ENCODE peak calls at places on chromosomes 11 and 22, in four cellular contexts. S, J, T and H are unnamed samples.

GRCh38 chr11:87092159-87092558 is 54.4 kb downstream of the TMEM135 start:
- DNase-seq in S (no peak), T (no peak), J (no peak), H (no peak)

GRCh38 chr11:12045914-12046635 is 37.6 kb upstream of the DKK3 start:
- DNase-seq in T (no peak), S (no peak), J (no peak), H (no peak)

GRCh38 chr22:40216041-40216756 is 38.5 kb downstream of the TNRC6B start:
- DNase-seq in J (peak), T (no peak), S (no peak), H (peak)

GRCh38 chr11:57480409-57481137 is 20.2 kb downstream of the RTN4RL2 start:
- DNase-seq in S (no peak), T (peak), J (no peak), H (no peak)

GRCh38 chr11:124934862-124935547 is 842 bp downstream of the HEPACAM start:
- DNase-seq in T (peak), S (no peak), J (no peak), H (no peak)

GRCh38 chr11:65417221-65417701 is 5.3 kb upstream of the NEAT1 start:
- DNase-seq in T (no peak), S (no peak), J (no peak), H (no peak)

GRCh38 chr11:1642288-1643145 is 12.9 kb downstream of the KRTAP5-5 start:
- DNase-seq in T (no peak), S (no peak), J (no peak), H (no peak)

GRCh38 chr11:1750481-1750839 is at the start of gene IFITM10:
- DNase-seq in J (no peak), S (no peak), T (peak), H (no peak)

GRCh38 chr11:1943977-1944376 is 3.2 kb upstream of the MRPL23 start:
- DNase-seq in S (no peak), J (no peak), T (no peak), H (no peak)

GRCh38 chr22:23913306-23913660 is 19.1 kb downstream of the MIF start:
- DNase-seq in J (no peak), S (no peak), T (no peak), H (no peak)

GRCh38 chr11:80317612-80318011 is 876.8 kb upstream of the TENM4 start:
- DNase-seq in J (no peak), S (no peak), T (no peak), H (no peak)

GRCh38 chr11:117525866-117526265 is 198.2 kb downstream of the CEP164 start:
- DNase-seq in S (no peak), J (no peak), T (no peak), H (no peak)

GRCh38 chr11:63680842-63681207 is 475 bp upstream of the RTN3 start:
- DNase-seq in J (no peak), S (no peak), T (peak), H (no peak)

GRCh38 chr11:126186031-126186698 is 25.3 kb downstream of the RPUSD4 start:
- DNase-seq in T (no peak), J (no peak), S (no peak), H (no peak)

GRCh38 chr11:35179466-35180135 is 40.6 kb downstream of the CD44 start:
- DNase-seq in S (no peak), J (no peak), T (no peak), H (no peak)

GRCh38 chr22:27329471-27329870 is 472.1 kb downstream of the MN1 start:
- DNase-seq in S (no peak), T (peak), J (no peak), H (no peak)

GRCh38 chr22:44449061-44449682 is 48.9 kb downstream of the RTL6 start:
- DNase-seq in T (no peak), S (no peak), J (no peak), H (peak)

GRCh38 chr11:23995891-23996290 is 501.0 kb upstream of the LUZP2 start:
- DNase-seq in J (no peak), S (no peak), T (no peak), H (no peak)

GRCh38 chr22:19139974-19140373 is 4.5 kb downstream of the ESS2 start:
- DNase-seq in T (no peak), S (no peak), J (no peak), H (no peak)

GRCh38 chr11:77303328-77303727 is 1.8 kb upstream of the GDPD4 start:
- DNase-seq in J (no peak), S (no peak), T (no peak), H (no peak)

GRCh38 chr22:46044718-46045458 is 67.9 kb upstream of the WNT7B start:
- DNase-seq in T (peak), J (no peak), S (no peak), H (no peak)

GRCh38 chr22:35587447-35587870 is 29.7 kb downstream of the MB start:
- DNase-seq in T (no peak), J (no peak), S (no peak), H (no peak)

GRCh38 chr11:2325719-2326118 is 23.9 kb downstream of the TSPAN32 start:
- DNase-seq in T (no peak), J (no peak), S (no peak), H (no peak)

GRCh38 chr11:65132988-65133700 is 1.2 kb downstream of the SYVN1 start:
- DNase-seq in S (peak), T (peak), J (no peak), H (peak)

GRCh38 chr11:13668957-13669521 is 571 bp downstream of the FAR1 start:
- DNase-seq in J (no peak), S (no peak), T (peak), H (peak)

DNA sequence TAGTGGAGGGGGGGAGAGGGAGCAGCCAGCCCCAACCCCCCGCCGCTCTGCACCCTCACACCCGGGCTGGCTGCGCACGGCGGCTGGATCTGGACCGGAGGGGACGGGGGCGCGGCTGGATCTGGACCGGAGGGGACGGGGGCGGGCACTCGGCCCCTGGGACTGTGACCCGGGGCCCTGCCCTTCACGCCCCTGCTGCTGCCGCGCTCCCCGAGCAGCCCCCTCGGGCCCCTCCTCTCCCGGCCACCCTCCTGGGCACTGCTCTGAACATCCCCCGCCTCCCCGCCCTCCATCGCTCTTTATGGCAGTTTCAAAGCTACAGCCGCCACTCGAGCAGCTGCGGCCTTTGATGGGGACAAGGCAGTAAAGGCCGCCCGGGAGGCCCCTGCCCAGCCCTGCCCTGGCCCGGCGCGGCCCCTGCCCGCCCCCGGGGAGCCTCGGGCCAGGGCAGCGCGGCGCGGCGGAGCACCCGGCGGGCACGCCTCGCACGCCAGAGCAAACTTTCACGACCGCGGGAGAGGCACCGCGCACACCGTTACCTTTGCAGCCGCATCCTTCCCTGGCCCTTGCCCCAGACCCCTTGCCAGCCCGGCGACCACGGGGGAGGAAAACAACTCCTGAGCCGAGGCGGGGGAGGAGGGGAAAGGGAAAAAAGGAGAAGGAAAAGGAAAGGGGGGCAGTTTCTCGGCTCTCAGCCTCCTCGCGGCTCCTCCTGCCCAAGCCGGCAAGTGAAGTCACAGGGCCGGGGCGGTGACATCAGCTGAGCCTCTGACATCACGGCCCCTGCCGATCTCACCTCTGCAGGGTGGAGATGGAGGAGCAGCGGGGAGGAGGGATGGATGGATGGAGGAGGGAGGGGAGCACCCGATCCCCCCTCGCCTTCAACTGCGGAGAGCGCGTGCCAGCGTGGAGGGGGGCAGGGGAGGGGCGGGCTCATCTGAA is 13.1 kb upstream of the TCF20 start:
- DNase-seq in T (no peak), J (no peak), S (no peak), H (no peak)
- H3K4me3 ChIP-seq in T (peak), J (no peak), S (no peak), H (no peak)

GRCh38 chr11:128715691-128716153 is 21.9 kb downstream of the FLI1 start:
- DNase-seq in S (no peak), J (no peak), T (no peak), H (no peak)
- H3K27ac ChIP-seq in S (no peak), J (peak), T (no peak), H (peak)

GRCh38 chr11:44973634-44974401 is 23.1 kb upstream of the TP53I11 start:
- DNase-seq in T (peak), J (no peak), S (no peak), H (no peak)
- TF ChIP-seq REST in T (no peak), J (no peak), S (no peak), H (no peak)

GRCh38 chr11:66973956-66974585 is 1.0 kb upstream of the C11orf86 start:
- DNase-seq in J (no peak), T (no peak), S (no peak), H (no peak)

GRCh38 chr11:66974724-66975402 is at the start of gene C11orf86:
- DNase-seq in J (no peak), T (peak), S (no peak), H (no peak)

GRCh38 chr11:66976925-66977324 is 1.8 kb downstream of the C11orf86 start:
- DNase-seq in T (no peak), S (no peak), J (no peak), H (no peak)

GRCh38 chr11:66975403-66976047 is 421 bp downstream of the C11orf86 start:
- DNase-seq in J (no peak), T (no peak), S (no peak), H (no peak)

GRCh38 chr11:66976048-66976467 is 954 bp downstream of the C11orf86 start:
- DNase-seq in T (peak), S (no peak), J (no peak), H (no peak)
- H3K4me3 ChIP-seq in T (no peak), S (no peak), J (no peak), H (no peak)

DNA sequence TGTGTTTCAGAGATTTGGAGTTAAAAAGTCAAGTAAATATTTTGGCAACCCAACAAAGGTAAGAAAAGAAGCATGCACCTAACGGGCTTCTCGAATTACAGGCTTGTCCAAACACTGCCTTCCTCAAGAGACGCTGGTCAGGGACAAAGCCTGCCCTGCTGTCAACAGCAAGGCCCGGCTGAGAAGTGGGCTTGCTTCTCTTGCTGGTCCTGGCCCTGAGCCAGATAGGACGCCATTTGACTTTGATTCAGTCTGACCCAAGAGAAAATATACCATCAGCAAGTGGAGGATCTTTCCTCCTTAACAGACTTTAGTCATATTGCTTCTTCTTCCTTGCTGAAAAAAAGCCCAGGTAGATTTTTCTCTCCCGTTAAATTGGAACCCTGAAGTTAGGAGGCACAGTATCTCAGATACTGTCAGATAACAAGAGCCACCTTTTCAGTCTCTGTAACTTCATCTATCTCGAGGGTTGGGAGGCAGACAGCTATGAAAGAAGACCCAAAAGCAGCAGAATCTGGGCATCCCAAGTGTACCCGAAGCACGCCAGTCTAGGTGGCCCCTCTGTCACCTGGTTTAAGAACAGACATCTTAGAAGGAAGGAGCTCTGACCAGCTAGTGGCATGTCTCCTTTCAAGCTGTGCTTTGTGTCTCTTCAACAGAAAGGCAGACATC is 57.5 kb downstream of the C22orf31 start:
- DNase-seq in J (no peak), T (peak), S (no peak), H (no peak)
- H3K27ac ChIP-seq in J (no peak), T (peak), S (peak), H (no peak)

DNA sequence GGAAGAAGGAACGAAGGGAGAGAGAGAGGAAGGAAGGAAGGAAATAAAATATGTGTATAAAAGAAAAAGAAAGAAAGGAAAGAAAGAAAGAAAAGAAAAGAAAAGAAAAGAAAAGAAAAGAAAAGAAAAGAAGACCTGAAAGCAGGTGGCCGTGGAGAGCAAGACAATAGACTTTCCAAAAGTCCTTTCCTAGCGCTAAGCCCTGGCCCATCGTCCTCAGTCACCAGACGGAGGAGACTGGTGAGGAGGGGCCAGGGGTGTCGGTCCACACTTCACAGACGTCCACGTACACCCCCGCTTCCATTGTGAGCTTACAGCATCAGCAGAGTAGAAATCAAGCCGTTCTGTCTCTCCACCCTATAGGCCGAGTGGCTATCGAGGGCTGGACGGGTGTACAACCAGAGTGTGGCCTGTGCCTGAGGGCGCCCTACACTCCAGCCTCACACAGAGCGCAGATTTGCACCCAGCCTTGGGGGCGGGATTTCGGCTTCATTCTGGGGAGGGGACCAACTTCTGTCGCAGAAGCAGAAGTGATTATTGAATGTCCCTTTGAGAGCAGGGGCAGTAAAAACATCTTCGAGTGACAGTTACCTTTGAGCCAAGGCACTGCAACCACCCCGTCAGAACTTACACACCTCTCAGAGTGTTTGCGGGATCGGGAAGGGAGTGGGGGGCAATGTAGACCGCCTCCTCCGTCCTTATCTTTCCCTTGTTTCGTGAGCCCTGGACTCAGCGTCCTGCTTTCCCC is 2.0 kb upstream of the BSX start:
- DNase-seq in T (peak), J (no peak), S (no peak), H (no peak)
- TF ChIP-seq REST in T (no peak), J (no peak), S (no peak), H (no peak)

DNA sequence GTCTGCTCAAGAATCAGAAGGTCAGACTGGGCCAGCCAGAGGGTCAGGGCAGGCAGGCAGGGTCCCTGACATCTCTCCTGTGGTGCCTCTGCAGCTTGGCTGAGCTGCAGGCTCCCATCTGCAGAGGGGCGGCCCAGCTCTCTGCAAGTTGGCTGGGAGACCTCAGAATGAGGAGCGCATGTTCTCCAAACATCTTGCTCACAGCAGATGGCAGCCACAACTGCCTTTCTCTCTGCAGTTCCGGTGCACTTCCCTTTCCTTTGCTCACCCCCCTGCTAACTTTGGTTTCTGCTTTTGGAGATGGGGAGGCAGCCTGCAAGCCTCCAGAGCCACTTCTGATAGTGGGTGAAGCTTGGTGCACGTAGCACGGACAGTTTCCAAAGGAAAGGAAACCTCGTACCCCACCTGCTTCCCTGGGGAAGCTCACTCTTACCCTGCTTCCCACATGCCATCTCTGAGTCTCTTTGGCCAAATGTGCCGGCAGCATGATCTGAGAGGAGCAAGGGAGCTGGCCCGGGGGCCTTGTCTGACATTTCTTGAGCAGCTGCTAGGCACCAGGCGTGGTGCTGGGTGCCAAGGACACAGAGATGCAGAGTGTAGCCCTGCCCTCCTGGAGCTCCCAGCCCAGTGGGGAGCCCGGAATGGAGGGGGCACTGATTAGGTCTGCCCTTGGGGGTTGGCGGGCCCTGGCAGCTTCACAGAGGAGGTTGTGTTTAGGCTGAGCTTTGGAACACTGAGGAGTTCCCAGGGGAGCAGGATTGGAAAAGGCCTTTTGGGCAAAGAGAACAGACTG is 18.2 kb downstream of the DAGLA start:
- DNase-seq in J (no peak), S (no peak), T (no peak), H (peak)
- H3K4me3 ChIP-seq in J (no peak), S (no peak), T (no peak), H (no peak)

DNA sequence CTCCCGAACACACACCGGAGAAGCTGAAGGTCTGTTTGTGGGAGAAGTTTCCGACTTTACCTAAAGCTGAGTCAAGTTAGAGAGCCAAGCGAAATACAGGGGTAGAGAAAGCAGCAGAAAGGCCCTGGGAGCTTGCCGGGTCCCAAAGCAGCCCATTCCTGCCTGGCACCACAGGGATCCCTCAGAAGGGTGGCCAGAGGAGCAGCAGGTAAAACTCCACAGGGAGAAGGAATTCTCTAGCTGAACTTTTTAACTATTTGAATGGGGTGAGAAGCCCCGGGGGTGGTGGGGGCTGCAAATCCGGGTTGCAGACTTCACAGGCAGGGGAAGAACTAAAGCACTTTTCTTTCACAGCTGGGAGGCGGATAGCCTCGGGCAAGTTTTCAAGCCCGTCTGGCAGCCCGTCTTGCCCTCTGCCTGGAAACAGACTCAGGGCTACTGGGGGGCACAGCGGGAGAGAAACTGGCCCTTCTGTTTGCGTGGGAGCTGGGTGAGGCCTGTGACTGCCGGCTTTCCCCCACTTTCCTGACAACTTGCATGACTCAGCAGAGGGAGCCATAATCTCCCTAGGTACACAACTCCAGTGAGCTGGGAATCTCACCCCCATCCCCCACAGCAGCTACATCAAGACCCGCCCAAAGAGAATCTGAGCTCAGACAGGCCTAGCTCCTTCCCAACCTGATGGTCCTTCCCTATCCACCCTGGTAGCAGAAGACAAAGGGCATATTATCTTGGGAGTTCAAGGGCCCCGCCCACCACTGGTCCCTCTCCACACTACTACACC is 311.0 kb downstream of the SBF2 start:
- DNase-seq in J (no peak), T (peak), S (peak), H (no peak)
- H3K27ac ChIP-seq in J (no peak), T (peak), S (peak), H (no peak)